ENCODE peak calls at places on chromosomes 4 and X, in five cellular contexts. P is aorta, G is iris pigment epithelial cell, R is iPS-NIHi11, N is NCI-H748 treated with DMSO at 0.1 percent for 48 hours. C is an unnamed sample.

GRCh38 chr4:105306158-105306781 is 159.6 kb downstream of the TET2 start:
- DNase-seq in P (no peak), G (peak), R (no peak), N (no peak), C (no peak)

GRCh38 chr4:149518471-149518870 is 297.2 kb downstream of the IQCM start:
- DNase-seq in P (no peak), G (peak), R (no peak), N (no peak), C (no peak)

GRCh38 chr4:105634402-105634801 is 74.1 kb downstream of the INTS12 start:
- DNase-seq in P (no peak), G (no peak), R (no peak), N (no peak), C (no peak)

GRCh38 chr4:132797856-132798255 is 351.2 kb upstream of the PCDH10 start:
- DNase-seq in P (no peak), G (no peak), R (no peak), N (no peak), C (no peak)

GRCh38 chr4:139838811-139839210 is 173.2 kb downstream of the MGST2 start:
- DNase-seq in P (no peak), G (no peak), R (no peak), N (no peak), C (no peak)

GRCh38 chrX:14777484-14777883 is 95.4 kb downstream of the FANCB start:
- DNase-seq in P (no peak), G (peak), R (no peak), N (no peak), C (no peak)

GRCh38 chr4:7397206-7398103 is 37.3 kb downstream of the PSAPL1 start:
- DNase-seq in P (peak), G (peak), R (no peak), N (no peak), C (no peak)

GRCh38 chrX:139803224-139803623 is 95.3 kb upstream of the MCF2 start:
- DNase-seq in P (no peak), G (no peak), R (no peak), N (no peak), C (no peak)

GRCh38 chr4:179804440-179804839 is 2362.2 kb upstream of the AGA start:
- DNase-seq in P (no peak), G (peak), R (no peak), N (no peak), C (no peak)

GRCh38 chr4:184911310-184911709 is 85.5 kb upstream of the ACSL1 start:
- DNase-seq in P (no peak), G (peak), R (no peak), N (no peak), C (no peak)

GRCh38 chrX:136652822-136653723 is 5.1 kb downstream of the CD40LG start:
- DNase-seq in P (no peak), G (no peak), R (no peak), N (no peak), C (no peak)

GRCh38 chrX:47683171-47684145 is 24.5 kb upstream of the UXT start:
- DNase-seq in P (no peak), G (peak), R (no peak), N (no peak), C (no peak)

GRCh38 chrX:69031971-69032391 is 133.3 kb downstream of the PJA1 start:
- DNase-seq in P (no peak), G (no peak), R (no peak), N (no peak), C (no peak)

GRCh38 chrX:134773041-134773440 is 114.8 kb upstream of the PLAC1 start:
- DNase-seq in P (no peak), G (no peak), R (no peak), N (no peak), C (no peak)

GRCh38 chr4:133624744-133625143 is 475.6 kb downstream of the PCDH10 start:
- DNase-seq in P (no peak), G (no peak), R (peak), N (no peak), C (no peak)

GRCh38 chr4:55075823-55076418 is 49.5 kb downstream of the KDR start:
- DNase-seq in P (no peak), G (no peak), R (no peak), N (no peak), C (no peak)

GRCh38 chr4:146637853-146638800 is 566 bp upstream of the POU4F2 start:
- DNase-seq in P (peak), G (no peak), R (peak), N (peak), C (no peak)

GRCh38 chr4:87240341-87240740 is 19.9 kb upstream of the KLHL8 start:
- DNase-seq in P (no peak), G (no peak), R (no peak), N (peak), C (no peak)

GRCh38 chrX:38192007-38192625 is 28.6 kb downstream of the SRPX start:
- DNase-seq in P (no peak), G (no peak), R (peak), N (peak), C (no peak)

GRCh38 chrX:23195097-23195496 is 139.6 kb upstream of the PTCHD1 start:
- DNase-seq in P (no peak), G (no peak), R (no peak), N (no peak), C (no peak)